ENCODE peak calls at places on chromosomes 13 and 19, in seven cellular contexts. R is CD8-positive, alpha-beta T cell; T is fibroblast of pulmonary artery; O is pancreas; G is tibial artery; Q is left lung; L is fibroblast of mammary gland. B is an unnamed sample.

GRCh38 chr13:74465279-74465678 is 331.1 kb upstream of the KLF12 start:
- DNase-seq in R (no peak), T (no peak), O (no peak), G (no peak), Q (no peak), L (no peak), B (no peak)

GRCh38 chr19:6220385-6221191 is 59.2 kb downstream of the MLLT1 start:
- DNase-seq in R (no peak), T (peak), O (peak), G (peak), Q (no peak), L (peak), B (no peak)

GRCh38 chr13:30371649-30372265 is 50.5 kb upstream of the UBE2L5 start:
- DNase-seq in R (peak), T (peak), O (no peak), G (no peak), Q (no peak), L (peak), B (peak)

GRCh38 chr19:29492761-29493160 is 33.0 kb upstream of the VSTM2B start:
- DNase-seq in R (no peak), T (no peak), O (no peak), G (no peak), Q (no peak), L (peak), B (no peak)

GRCh38 chr19:14218615-14219330 is 12.8 kb upstream of the ADGRL1 start:
- DNase-seq in R (no peak), T (peak), O (no peak), G (no peak), Q (no peak), L (peak), B (no peak)

GRCh38 chr19:39156230-39156890 is 30.8 kb downstream of the PAK4 start:
- DNase-seq in R (no peak), T (no peak), O (peak), G (no peak), Q (peak), L (peak), B (no peak)

GRCh38 chr13:104011505-104012270 is 945.5 kb upstream of the SLC10A2 start:
- DNase-seq in R (no peak), T (no peak), O (no peak), G (no peak), Q (no peak), L (no peak), B (no peak)

GRCh38 chr19:1651061-1651547 is 1.3 kb downstream of the TCF3 start:
- DNase-seq in R (peak), T (peak), O (peak), G (no peak), Q (no peak), L (peak), B (peak)

GRCh38 chr19:54470991-54471782 is 1.9 kb downstream of the CDC42EP5 start:
- DNase-seq in R (no peak), T (no peak), O (peak), G (no peak), Q (no peak), L (no peak), B (no peak)

GRCh38 chr19:35828694-35829301 is 16.2 kb upstream of the PRODH2 start:
- DNase-seq in R (peak), T (peak), O (no peak), G (peak), Q (peak), L (peak), B (no peak)

GRCh38 chr13:23600534-23600933 is 30.3 kb downstream of the TNFRSF19 start:
- DNase-seq in R (no peak), T (no peak), O (no peak), G (no peak), Q (no peak), L (no peak), B (no peak)

GRCh38 chr13:97298816-97299215 is 76.7 kb downstream of the MBNL2 start:
- DNase-seq in R (no peak), T (no peak), O (no peak), G (no peak), Q (no peak), L (peak), B (no peak)

GRCh38 chr13:101942038-101942437 is 459.8 kb downstream of the FGF14 start:
- DNase-seq in R (no peak), T (peak), O (no peak), G (peak), Q (no peak), L (peak), B (no peak)

GRCh38 chr13:28136916-28137315 is 1.4 kb upstream of the PAN3 start:
- DNase-seq in R (no peak), T (no peak), O (no peak), G (no peak), Q (no peak), L (peak), B (no peak)

GRCh38 chr13:110108348-110109139 is 198.4 kb downstream of the COL4A1 start:
- DNase-seq in R (no peak), T (peak), O (peak), G (peak), Q (peak), L (peak), B (no peak)

GRCh38 chr13:50162001-50162400 is 146.8 kb downstream of the KCNRG start:
- DNase-seq in R (no peak), T (no peak), O (no peak), G (no peak), Q (no peak), L (peak), B (no peak)

GRCh38 chr13:113020323-113021080 is 51.5 kb downstream of the MCF2L start:
- DNase-seq in R (no peak), T (no peak), O (peak), G (no peak), Q (no peak), L (no peak), B (no peak)

GRCh38 chr13:35957174-35957867 is 173.9 kb downstream of the DCLK1 start:
- DNase-seq in R (no peak), T (peak), O (no peak), G (no peak), Q (no peak), L (peak), B (no peak)

GRCh38 chr13:49058761-49059160 is 83.0 kb downstream of the FNDC3A start:
- DNase-seq in R (no peak), T (no peak), O (no peak), G (no peak), Q (no peak), L (no peak), B (no peak)

GRCh38 chr13:60175571-60175970 is 11.8 kb upstream of the DIAPH3 start:
- DNase-seq in R (no peak), T (no peak), O (no peak), G (no peak), Q (no peak), L (no peak), B (no peak)

GRCh38 chr13:76992548-76993001 is 694 bp downstream of the CLN5 start:
- DNase-seq in R (peak), T (peak), O (no peak), G (peak), Q (peak), L (peak), B (peak)

GRCh38 chr19:51637362-51637978 is 7.3 kb upstream of the SIGLEC5 start:
- DNase-seq in R (no peak), T (peak), O (no peak), G (no peak), Q (no peak), L (peak), B (no peak)

GRCh38 chr13:109235901-109236300 is 550.5 kb downstream of the IRS2 start:
- DNase-seq in R (no peak), T (no peak), O (no peak), G (no peak), Q (no peak), L (no peak), B (no peak)

GRCh38 chr13:24274452-24274971 is 34.9 kb upstream of the C1QTNF9 start:
- DNase-seq in R (peak), T (peak), O (no peak), G (no peak), Q (peak), L (no peak), B (peak)

GRCh38 chr13:88071371-88071770 is 400.2 kb downstream of the SLITRK5 start:
- DNase-seq in R (no peak), T (no peak), O (no peak), G (no peak), Q (no peak), L (no peak), B (no peak)

GRCh38 chr19:1893791-1894190 is 8.5 kb upstream of the ABHD17A start:
- DNase-seq in R (no peak), T (no peak), O (no peak), G (no peak), Q (no peak), L (no peak), B (no peak)

GRCh38 chr13:111559612-111560423 is 239.4 kb downstream of the TEX29 start:
- DNase-seq in R (no peak), T (no peak), O (no peak), G (no peak), Q (no peak), L (no peak), B (no peak)

GRCh38 chr13:95222733-95223018 is 78.6 kb downstream of the ABCC4 start:
- DNase-seq in R (no peak), T (no peak), O (no peak), G (no peak), Q (no peak), L (no peak), B (no peak)

GRCh38 chr19:2446390-2446789 is 10.4 kb downstream of the LMNB2 start:
- DNase-seq in R (peak), T (no peak), O (no peak), G (no peak), Q (no peak), L (no peak), B (no peak)

GRCh38 chr19:23283925-23284324 is 33.7 kb upstream of the ZNF724 start:
- DNase-seq in R (peak), T (peak), O (no peak), G (peak), Q (no peak), L (peak), B (peak)

GRCh38 chr13:50712469-50712868 is 131.0 kb downstream of the DLEU7 start:
- DNase-seq in R (no peak), T (no peak), O (no peak), G (no peak), Q (no peak), L (no peak), B (no peak)

GRCh38 chr19:51345076-51345620 is 3.2 kb upstream of the VSIG10L start:
- DNase-seq in R (no peak), T (no peak), O (no peak), G (no peak), Q (no peak), L (no peak), B (no peak)

GRCh38 chr19:6589711-6590457 is 1.1 kb downstream of the CD70 start:
- DNase-seq in R (no peak), T (no peak), O (no peak), G (no peak), Q (no peak), L (no peak), B (no peak)

GRCh38 chr19:54209748-54210494 is 9.3 kb downstream of the RPS9 start:
- DNase-seq in R (peak), T (peak), O (peak), G (peak), Q (peak), L (peak), B (no peak)

GRCh38 chr13:112744306-112745021 is 54.6 kb downstream of the ATP11A start:
- DNase-seq in R (no peak), T (peak), O (no peak), G (no peak), Q (no peak), L (peak), B (no peak)

GRCh38 chr13:19927117-19927734 is 31.3 kb upstream of the ZMYM2 start:
- DNase-seq in R (no peak), T (peak), O (no peak), G (no peak), Q (no peak), L (peak), B (no peak)

GRCh38 chr19:46296722-46297431 is at the start of gene HIF3A:
- DNase-seq in R (no peak), T (peak), O (peak), G (peak), Q (peak), L (peak), B (no peak)

GRCh38 chr19:46299695-46300094 is 2.9 kb downstream of the HIF3A start:
- DNase-seq in R (no peak), T (no peak), O (no peak), G (peak), Q (no peak), L (no peak), B (no peak)

GRCh38 chr19:46298477-46299003 is 1.7 kb downstream of the HIF3A start:
- DNase-seq in R (no peak), T (no peak), O (no peak), G (no peak), Q (no peak), L (no peak), B (no peak)

GRCh38 chr19:46299004-46299509 is 2.2 kb downstream of the HIF3A start:
- DNase-seq in R (no peak), T (peak), O (peak), G (peak), Q (peak), L (peak), B (no peak)

GRCh38 chr19:46297700-46298476 is 1.0 kb downstream of the HIF3A start:
- DNase-seq in R (no peak), T (peak), O (peak), G (peak), Q (no peak), L (peak), B (no peak)
- TF ChIP-seq CTCF in R (no peak), T (peak), O (no peak), G (peak), Q (no peak), L (no peak), B (no peak)

DNA sequence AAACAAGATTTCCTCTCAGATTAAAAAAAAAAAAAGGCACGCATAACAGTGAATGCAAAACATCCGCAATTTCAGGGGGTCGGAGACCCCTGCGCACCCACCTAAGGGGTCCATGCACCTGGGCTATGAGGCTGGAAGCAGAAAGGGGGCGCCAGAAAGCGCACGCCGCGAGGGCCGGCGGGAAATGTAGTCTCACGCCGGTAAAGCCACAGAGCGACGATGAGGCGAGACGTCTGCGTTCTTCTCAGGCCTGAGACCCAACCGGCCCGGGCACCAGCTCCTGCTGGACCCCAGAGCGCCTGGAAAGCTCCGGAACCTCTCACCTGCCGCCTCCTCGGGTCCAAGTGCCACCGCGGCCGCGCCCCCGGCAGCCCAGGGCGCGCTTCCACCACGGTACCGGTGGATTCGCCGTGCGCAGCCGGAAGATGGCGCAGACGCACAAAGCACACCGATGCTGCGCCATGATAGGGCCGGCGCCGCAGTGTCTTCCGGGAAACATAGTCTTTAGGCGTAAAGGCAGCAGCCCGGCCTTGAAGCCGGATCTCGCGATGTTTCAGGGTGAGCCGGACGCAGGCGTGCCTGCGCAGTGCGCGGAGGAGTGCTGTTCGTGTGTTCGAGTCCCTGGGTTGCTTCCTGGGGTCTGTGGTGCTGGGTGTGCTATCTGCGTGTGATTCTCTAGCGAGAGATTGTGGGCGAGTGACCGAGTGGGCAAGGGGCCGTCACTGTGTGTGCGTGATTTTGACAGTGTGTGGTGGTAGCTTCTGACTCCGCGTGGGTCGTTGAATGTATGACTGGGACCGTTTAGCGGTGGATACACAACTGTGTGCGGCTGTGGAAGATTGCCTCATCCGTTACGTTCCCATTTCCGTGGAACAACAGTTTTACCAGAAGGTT is at the start of gene ZNF582:
- DNase-seq in R (peak), T (peak), O (peak), G (peak), Q (peak), L (peak), B (peak)
- TF ChIP-seq CTCF in R (peak), T (peak), O (peak), G (peak), Q (peak), L (peak), B (no peak)

GRCh38 chr13:25756251-25756650 is 295.6 kb downstream of the SHISA2 start:
- DNase-seq in R (no peak), T (no peak), O (no peak), G (no peak), Q (no peak), L (no peak), B (no peak)

GRCh38 chr13:25753976-25754375 is 297.8 kb downstream of the SHISA2 start:
- DNase-seq in R (no peak), T (no peak), O (no peak), G (no peak), Q (no peak), L (no peak), B (no peak)

GRCh38 chr13:25761041-25761440 is 290.8 kb downstream of the SHISA2 start:
- DNase-seq in R (no peak), T (no peak), O (no peak), G (no peak), Q (no peak), L (no peak), B (no peak)

GRCh38 chr13:25752957-25753540 is 298.8 kb downstream of the SHISA2 start:
- DNase-seq in R (no peak), T (peak), O (no peak), G (peak), Q (peak), L (peak), B (no peak)

DNA sequence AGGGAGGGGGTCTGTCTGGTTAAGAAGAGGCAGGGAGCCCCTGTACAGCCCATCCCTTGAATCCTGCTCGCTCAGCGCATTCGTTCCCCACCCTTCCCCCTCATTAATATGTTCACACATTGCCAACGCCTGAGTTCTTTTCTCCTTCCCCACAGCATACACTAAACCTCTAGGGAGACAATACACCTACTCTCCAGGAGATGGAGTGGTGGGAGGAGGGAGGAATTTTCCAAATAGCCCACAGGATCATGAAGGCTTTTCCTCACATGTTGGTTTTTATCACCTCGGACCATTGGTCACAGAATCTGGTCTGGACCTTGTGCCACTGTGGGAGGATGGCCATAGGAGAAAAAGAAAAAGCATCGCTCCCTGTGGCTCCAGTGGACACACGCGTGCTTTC is 294.9 kb downstream of the SHISA2 start:
- DNase-seq in R (no peak), T (no peak), O (no peak), G (no peak), Q (no peak), L (no peak), B (no peak)
- TF ChIP-seq CTCF in R (no peak), T (no peak), O (no peak), G (no peak), Q (no peak), L (no peak), B (no peak)

DNA sequence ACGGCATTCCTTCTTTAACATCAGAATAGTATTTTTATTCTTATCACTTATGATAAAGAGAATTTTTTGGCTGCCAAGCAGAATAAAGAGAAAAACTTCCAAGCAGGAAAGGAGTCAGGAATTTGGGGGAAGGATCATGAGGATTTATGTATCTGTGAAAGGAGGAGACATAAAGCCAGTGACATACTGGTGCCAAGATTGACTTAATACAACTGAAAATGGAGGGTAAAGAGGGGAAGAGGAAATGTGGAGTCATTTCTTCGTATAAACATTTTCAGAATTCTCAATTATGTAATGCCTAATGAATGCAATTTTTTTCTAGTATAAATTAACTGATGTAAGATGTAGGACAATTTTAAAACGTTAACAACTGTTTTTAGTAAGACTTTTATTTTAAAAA is 94.6 kb downstream of the RBM26 start:
- DNase-seq in R (no peak), T (peak), O (no peak), G (no peak), Q (no peak), L (no peak), B (no peak)
- TF ChIP-seq CTCF in R (no peak), T (no peak), O (no peak), G (no peak), Q (no peak), L (no peak), B (no peak)

DNA sequence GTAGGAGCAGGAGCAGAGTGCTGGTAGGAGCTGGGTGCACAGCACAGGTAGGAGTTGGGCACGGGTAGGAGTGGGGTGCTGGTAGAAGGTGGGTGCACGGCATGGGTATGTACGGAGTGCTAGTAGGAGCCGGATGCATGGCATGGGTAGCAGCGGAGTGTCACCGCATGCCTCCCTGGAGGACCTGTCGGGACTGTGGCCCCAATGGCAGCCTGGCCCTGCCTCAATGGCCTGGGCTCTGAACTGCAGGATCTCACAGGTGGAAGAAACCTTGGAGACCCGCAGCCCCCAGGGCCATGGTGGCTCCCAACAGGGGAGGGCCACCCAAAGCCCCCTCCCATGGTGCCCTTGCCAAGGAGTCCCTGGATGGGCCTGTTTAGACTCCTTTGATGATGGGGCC is 1146.0 kb downstream of the UQCRFS1 start:
- DNase-seq in R (no peak), T (no peak), O (no peak), G (no peak), Q (no peak), L (no peak), B (no peak)
- TF ChIP-seq CTCF in R (no peak), T (no peak), O (no peak), G (no peak), Q (no peak), L (no peak), B (no peak)

DNA sequence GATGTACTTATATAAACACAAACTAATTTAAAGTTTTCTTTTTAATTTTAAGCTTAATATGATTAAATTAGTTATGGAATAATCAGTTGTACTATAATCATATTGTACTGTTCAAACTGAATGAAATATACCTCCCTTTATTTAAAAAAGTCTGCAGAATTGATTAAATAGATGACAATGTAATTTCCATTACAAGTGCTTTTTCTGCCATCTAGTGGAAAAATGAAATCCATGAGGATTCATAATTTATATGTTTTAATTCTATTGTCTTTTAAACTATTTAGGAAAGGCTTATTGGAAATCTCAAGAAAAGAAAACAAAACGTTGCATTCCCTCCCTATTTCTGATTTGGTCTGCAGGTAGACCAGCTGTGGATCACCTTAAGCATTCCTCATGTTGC is 30.8 kb downstream of the MZT1 start:
- DNase-seq in R (no peak), T (peak), O (no peak), G (no peak), Q (no peak), L (peak), B (no peak)
- TF ChIP-seq CTCF in R (no peak), T (peak), O (peak), G (no peak), Q (no peak), L (peak), B (no peak)

GRCh38 chr19:49746206-49746958 is 16.7 kb downstream of the TSKS start:
- DNase-seq in R (peak), T (peak), O (peak), G (no peak), Q (peak), L (peak), B (peak)
- TF ChIP-seq CTCF in R (no peak), T (no peak), O (no peak), G (no peak), Q (no peak), L (no peak), B (no peak)